ENCODE peak calls at places on chromosomes 5 and 9, in four cellular contexts. F is HCT116, A is K562, J is GM23248. Y is an unnamed sample.

GRCh38 chr5:10635257-10635860 is 71.5 kb downstream of the ANKRD33B start:
- DNase-seq in F (peak; percentile 10), A (no peak), J (peak; percentile 61), Y (no peak)

GRCh38 chr5:56340196-56340980 is 107.3 kb upstream of the ANKRD55 start:
- DNase-seq in F (no peak), A (no peak), J (no peak), Y (no peak)

GRCh38 chr9:4144869-4145268 is 155.0 kb downstream of the GLIS3 start:
- DNase-seq in F (no peak), A (no peak), J (peak; percentile 36), Y (no peak)

GRCh38 chr5:135822959-135823358 is 11.5 kb upstream of the SLC25A48 start:
- DNase-seq in F (no peak), A (no peak), J (no peak), Y (no peak)

GRCh38 chr5:149355688-149356087 is 2.2 kb upstream of the PCYOX1L start:
- DNase-seq in F (no peak), A (no peak), J (peak; percentile 52), Y (no peak)

GRCh38 chr5:78841767-78842166 is 143.3 kb downstream of the ARSB start:
- DNase-seq in F (no peak), A (no peak), J (no peak), Y (no peak)

GRCh38 chr9:107969141-107969540 is 479.6 kb upstream of the KLF4 start:
- DNase-seq in F (no peak), A (no peak), J (no peak), Y (no peak)

GRCh38 chr5:136192015-136192525 is 892 bp downstream of the SMIM32 start:
- DNase-seq in F (no peak), A (no peak), J (peak; percentile 42), Y (no peak)

GRCh38 chr5:127648997-127649550 is at the start of gene CTXN3:
- DNase-seq in F (no peak), A (no peak), J (no peak), Y (no peak)

GRCh38 chr9:114898741-114899140 is 31.6 kb downstream of the TNFSF8 start:
- DNase-seq in F (no peak), A (no peak), J (no peak), Y (peak; percentile 86)

GRCh38 chr5:110940136-110940535 is 131.4 kb upstream of the TSLP start:
- DNase-seq in F (no peak), A (no peak), J (no peak), Y (no peak)

GRCh38 chr5:160463775-160464465 is 42.3 kb downstream of the PTTG1 start:
- DNase-seq in F (no peak), A (no peak), J (peak; percentile 80), Y (no peak)

GRCh38 chr5:78653031-78653430 is 4.5 kb upstream of the LHFPL2 start:
- DNase-seq in F (no peak), A (no peak), J (no peak), Y (no peak)

GRCh38 chr5:132725745-132726144 is 11.6 kb downstream of the KIF3A start:
- DNase-seq in F (no peak), A (no peak), J (no peak), Y (no peak)

DNA sequence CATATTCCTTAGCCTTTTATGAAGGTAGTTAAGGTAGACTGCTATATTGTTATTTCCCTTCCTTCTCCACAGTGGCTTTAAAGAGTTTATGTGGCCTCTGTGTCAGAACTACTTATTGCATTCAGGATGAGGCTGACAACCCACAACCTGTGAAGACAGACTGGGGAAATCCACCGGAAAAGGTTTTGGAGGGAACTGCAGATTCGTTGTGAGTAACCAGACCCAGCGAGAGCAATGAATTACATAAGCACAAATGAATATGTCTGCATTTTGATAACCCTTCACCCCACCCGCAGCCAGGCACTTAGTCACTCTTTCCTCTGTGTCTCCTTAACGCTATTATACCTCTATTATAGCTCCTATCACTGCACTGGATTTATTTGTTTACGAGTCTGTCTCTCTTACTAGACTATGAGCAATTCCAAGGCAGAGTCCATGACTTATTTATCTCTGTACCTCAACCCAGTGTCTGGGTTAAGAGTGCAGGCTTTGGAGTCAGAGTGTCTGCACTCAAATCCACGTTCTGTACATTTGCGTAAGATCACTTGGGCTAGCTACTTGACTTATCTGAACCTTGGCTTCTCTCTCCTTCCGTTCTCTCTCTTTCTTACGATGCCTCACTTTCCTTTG is 19.2 kb downstream of the KCTD16 start:
- DNase-seq in F (no peak), A (no peak), J (peak; percentile 84), Y (peak; percentile 72)
- H3K4me1 ChIP-seq in F (no peaks in the 10 kb centered on the region), A (no peaks in the 10 kb centered on the region), J (peaks cover 54% of the 10 kb centered on the region), Y (peaks cover 69% of the 10 kb centered on the region)

GRCh38 chr9:134361843-134362414 is 35.7 kb downstream of the RXRA start:
- DNase-seq in F (no peak), A (no peak), J (no peak), Y (no peak)
- H3K27ac ChIP-seq in F (no peak overlapping the region), A (no peak overlapping the region), J (no peak overlapping the region), Y (no peak overlapping the region)

GRCh38 chr9:106956971-106957370 is 94.0 kb downstream of the ZNF462 start:
- DNase-seq in F (no peak), A (no peak), J (peak; percentile 77), Y (no peak)

GRCh38 chr9:106958955-106959657 is 96.1 kb downstream of the ZNF462 start:
- DNase-seq in F (no peak), A (no peak), J (peak; percentile 72), Y (no peak)

GRCh38 chr9:106953166-106953565 is 90.2 kb downstream of the ZNF462 start:
- DNase-seq in F (no peak), A (no peak), J (peak; percentile 55), Y (no peak)

GRCh38 chr9:106954974-106955850 is 92.2 kb downstream of the ZNF462 start:
- DNase-seq in F (no peak), A (no peak), J (peak; percentile 15), Y (no peak)

GRCh38 chr9:106954562-106954961 is 91.6 kb downstream of the ZNF462 start:
- DNase-seq in F (no peak), A (no peak), J (peak; percentile 28), Y (no peak)
- H3K9me3 ChIP-seq in F (no peaks in the 10 kb centered on the region), A (no peaks in the 10 kb centered on the region), J (no peaks in the 10 kb centered on the region), Y (no peaks in the 10 kb centered on the region)

DNA sequence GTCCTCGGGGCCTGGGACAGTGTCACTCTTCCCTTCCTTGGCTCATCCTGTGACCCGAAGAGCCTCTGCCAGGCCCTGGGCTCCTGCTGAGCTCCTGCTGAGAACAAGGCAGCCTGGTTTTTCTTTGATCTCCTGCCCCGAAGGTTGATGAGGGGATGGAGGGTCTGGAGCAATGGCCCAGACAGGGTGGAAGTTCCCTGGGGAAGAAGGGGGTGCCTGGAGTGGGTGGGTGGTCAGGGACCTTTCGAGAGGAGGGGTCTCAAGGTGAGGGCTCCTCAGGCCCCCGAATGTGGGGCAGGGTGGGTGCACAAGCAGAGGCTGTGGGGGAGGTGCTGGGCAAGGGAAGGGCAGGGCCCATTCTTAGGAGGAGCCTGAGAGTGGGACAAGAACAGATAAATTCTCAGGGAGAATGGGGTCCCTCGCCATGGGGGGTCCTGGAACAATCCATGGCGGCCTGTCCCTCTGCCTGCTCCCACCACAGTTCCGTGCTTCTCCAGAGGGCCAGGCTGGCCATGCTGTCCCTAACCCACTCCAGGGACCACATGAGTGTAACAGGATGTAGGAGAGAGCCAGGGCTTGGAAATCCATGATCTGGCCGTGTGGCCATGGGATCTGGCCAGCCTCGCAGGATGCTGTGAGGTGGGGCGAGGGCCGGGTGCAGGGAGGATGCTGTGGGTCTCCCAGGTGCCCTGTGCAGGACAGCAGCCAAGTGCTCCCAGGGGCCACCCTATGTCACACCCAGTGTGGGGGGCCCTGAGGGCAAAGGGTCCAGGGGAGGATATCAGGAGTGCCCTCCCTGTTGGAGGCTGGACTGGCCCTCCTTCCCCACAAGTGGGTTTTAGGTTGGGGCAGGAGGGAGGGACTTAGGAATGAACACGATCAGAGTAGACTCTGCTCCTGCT is 128.5 kb upstream of the LPCAT1 start:
- DNase-seq in F (no peak), A (no peak), J (no peak), Y (no peak)
- H3K4me1 ChIP-seq in F (peaks cover 9% of the 10 kb centered on the region), A (peaks cover 24% of the 10 kb centered on the region), J (peaks cover 7% of the 10 kb centered on the region), Y (peaks cover 10% of the 10 kb centered on the region)

DNA sequence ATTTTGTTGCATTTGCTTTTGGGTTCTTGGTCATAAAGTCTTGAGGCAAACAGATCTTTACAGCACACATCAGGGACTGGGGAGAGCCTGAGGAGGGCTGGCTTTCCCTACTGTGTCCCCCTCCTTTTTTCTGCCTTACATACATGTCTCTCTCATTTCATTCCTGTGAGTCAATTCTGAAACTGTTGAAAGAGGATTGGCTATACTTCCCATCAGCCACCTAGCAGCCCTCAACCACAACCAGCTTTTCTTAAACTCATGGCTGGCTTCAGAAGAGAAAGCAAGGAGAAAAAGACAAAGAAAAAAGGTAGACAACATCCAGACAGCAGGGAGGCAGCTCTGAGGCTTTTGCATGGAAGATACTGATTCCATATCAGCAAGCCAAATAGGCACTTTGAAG is 374.8 kb upstream of the KIF2A start:
- DNase-seq in F (no peak), A (no peak), J (no peak), Y (no peak)
- H3K27ac ChIP-seq in F (no peak overlapping the region), A (no peak overlapping the region), J (no peak overlapping the region), Y (no peak overlapping the region)

DNA sequence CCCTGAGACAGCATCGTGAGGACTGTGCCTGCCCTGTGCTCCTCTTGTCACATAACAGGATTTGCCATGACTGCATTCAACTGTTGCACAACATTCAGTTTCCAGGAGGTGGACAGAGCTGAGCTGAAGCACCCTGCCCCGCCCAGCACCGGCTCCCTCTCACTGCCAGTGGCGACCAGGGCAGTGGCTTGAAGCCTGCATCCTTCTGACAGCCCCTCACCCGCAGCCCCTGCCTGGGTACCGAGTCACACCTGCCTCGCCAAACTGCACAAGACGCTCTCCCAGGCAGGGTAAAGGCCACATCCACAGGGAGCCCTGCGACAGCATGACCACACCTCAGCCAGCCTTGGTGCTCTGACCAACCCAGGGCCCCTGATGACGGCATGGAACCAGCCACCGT is 59.9 kb upstream of the ZNF354A start:
- DNase-seq in F (no peak), A (no peak), J (no peak), Y (no peak)
- H3K9me3 ChIP-seq in F (no peaks in the 10 kb centered on the region), A (no peaks in the 10 kb centered on the region), J (no peaks in the 10 kb centered on the region), Y (no peaks in the 10 kb centered on the region)

GRCh38 chr9:16708638-16709435 is 161.6 kb downstream of the BNC2 start:
- DNase-seq in F (no peak), A (no peak), J (no peak), Y (no peak)

GRCh38 chr9:16701347-16701746 is 169.1 kb downstream of the BNC2 start:
- DNase-seq in F (no peak), A (no peak), J (no peak), Y (no peak)

GRCh38 chr9:16704489-16705111 is 165.9 kb downstream of the BNC2 start:
- DNase-seq in F (no peak), A (no peak), J (no peak), Y (no peak)

GRCh38 chr9:16704096-16704488 is 166.4 kb downstream of the BNC2 start:
- DNase-seq in F (no peak), A (no peak), J (peak; percentile 55), Y (no peak)

GRCh38 chr9:16705121-16705604 is 165.3 kb downstream of the BNC2 start:
- DNase-seq in F (no peak), A (peak; percentile 5), J (peak; percentile 96), Y (no peak)
- H3K4me1 ChIP-seq in F (no peaks in the 10 kb centered on the region), A (no peaks in the 10 kb centered on the region), J (peaks cover 49% of the 10 kb centered on the region), Y (no peaks in the 10 kb centered on the region)

GRCh38 chr5:115842952-115843351 is 1.2 kb downstream of the AP3S1 start:
- DNase-seq in F (no peak), A (no peak), J (peak; percentile 37), Y (no peak)
- H3K27ac ChIP-seq in F (peak overlapping the region; percentile 96), A (no peak overlapping the region), J (peak overlapping the region; percentile 84), Y (no peak overlapping the region)